ENCODE peak calls at places on chromosomes 2 and 18, in eight cellular contexts. One of them, this sample, is unnamed.
A peak's percentile ranks its signal among the peaks of the same experiment; 100 is the strongest.

GRCh38 chr18:21053127-21053526 is 58.5 kb downstream of the ROCK1 start:
- DNase-seq in LoVo: no peak
- DNase-seq in smooth muscle cell of the brain vasculature: peak; percentile 12
- DNase-seq in EL: peak; percentile 75
- DNase-seq in ELR: peak; percentile 68
- DNase-seq in mesothelial cell of epicardium: no peak
- DNase-seq in RPMI7951: no peak
- DNase-seq in A673: no peak
- DNase-seq in this sample: no peak

GRCh38 chr2:198383392-198383791 is 579.0 kb downstream of the PLCL1 start:
- DNase-seq in smooth muscle cell of the brain vasculature: no peak
- DNase-seq in mesothelial cell of epicardium: no peak
- DNase-seq in ELR: peak; percentile 6
- DNase-seq in LoVo: no peak
- DNase-seq in A673: no peak
- DNase-seq in RPMI7951: no peak
- DNase-seq in EL: no peak
- DNase-seq in this sample: no peak

GRCh38 chr2:71923143-71923525 is 224.5 kb downstream of the CYP26B1 start:
- DNase-seq in EL: peak; percentile 66
- DNase-seq in ELR: no peak
- DNase-seq in smooth muscle cell of the brain vasculature: no peak
- DNase-seq in mesothelial cell of epicardium: no peak
- DNase-seq in RPMI7951: peak; percentile 94
- DNase-seq in LoVo: no peak
- DNase-seq in A673: no peak
- DNase-seq in this sample: no peak

GRCh38 chr2:164903214-164903613 is 52.1 kb downstream of the SLC38A11 start:
- DNase-seq in LoVo: no peak
- DNase-seq in ELR: peak; percentile 31
- DNase-seq in mesothelial cell of epicardium: no peak
- DNase-seq in RPMI7951: peak; percentile 16
- DNase-seq in A673: peak; percentile 56
- DNase-seq in smooth muscle cell of the brain vasculature: no peak
- DNase-seq in EL: peak; percentile 75
- DNase-seq in this sample: no peak

GRCh38 chr2:101388232-101388631 is 929 bp upstream of the CREG2 start:
- DNase-seq in RPMI7951: peak; percentile 69
- DNase-seq in LoVo: peak; percentile 12
- DNase-seq in smooth muscle cell of the brain vasculature: no peak
- DNase-seq in ELR: peak; percentile 78
- DNase-seq in mesothelial cell of epicardium: no peak
- DNase-seq in EL: peak; percentile 41
- DNase-seq in A673: no peak
- DNase-seq in this sample: no peak

GRCh38 chr2:170214309-170214902 is 36.5 kb downstream of the MYO3B start:
- DNase-seq in ELR: no peak
- DNase-seq in A673: no peak
- DNase-seq in LoVo: no peak
- DNase-seq in smooth muscle cell of the brain vasculature: no peak
- DNase-seq in mesothelial cell of epicardium: no peak
- DNase-seq in EL: no peak
- DNase-seq in RPMI7951: no peak
- DNase-seq in this sample: no peak

GRCh38 chr2:20614201-20615045 is 36.5 kb downstream of the HS1BP3 start:
- DNase-seq in EL: no peak
- DNase-seq in smooth muscle cell of the brain vasculature: peak; percentile 73
- DNase-seq in A673: peak; percentile 49
- DNase-seq in mesothelial cell of epicardium: no peak
- DNase-seq in LoVo: peak; percentile 28
- DNase-seq in ELR: no peak
- DNase-seq in RPMI7951: no peak
- DNase-seq in this sample: no peak

GRCh38 chr18:41745166-41746049 is 209.6 kb upstream of the PIK3C3 start:
- DNase-seq in RPMI7951: peak; percentile 19
- DNase-seq in LoVo: peak; percentile 32
- DNase-seq in smooth muscle cell of the brain vasculature: peak; percentile 6
- DNase-seq in EL: peak; percentile 38
- DNase-seq in ELR: peak; percentile 74
- DNase-seq in A673: peak; percentile 47
- DNase-seq in mesothelial cell of epicardium: peak; percentile 37
- DNase-seq in this sample: peak; percentile 35

GRCh38 chr18:43634994-43635393 is 357.7 kb upstream of the SYT4 start:
- DNase-seq in LoVo: no peak
- DNase-seq in mesothelial cell of epicardium: no peak
- DNase-seq in EL: no peak
- DNase-seq in ELR: no peak
- DNase-seq in A673: peak; percentile 4
- DNase-seq in smooth muscle cell of the brain vasculature: no peak
- DNase-seq in RPMI7951: no peak
- DNase-seq in this sample: no peak

GRCh38 chr2:133755515-133756311 is 187.4 kb upstream of the NCKAP5 start:
- DNase-seq in RPMI7951: peak; percentile 39
- DNase-seq in EL: peak; percentile 75
- DNase-seq in LoVo: no peak
- DNase-seq in mesothelial cell of epicardium: no peak
- DNase-seq in smooth muscle cell of the brain vasculature: peak; percentile 77
- DNase-seq in ELR: no peak
- DNase-seq in A673: peak; percentile 78
- DNase-seq in this sample: no peak

This sample was measured in activated CD8-positive, alpha-beta T cell treated with anti-CD3 and anti-CD28 coated beads for 36 hours.